ENCODE peak calls at places on chromosomes 7 and 10, in seven cellular contexts. F is GM13976, E is T-helper 17 cell, H is HFF-Myc, R is M059J, J is OCI-LY7, K is neural crest cell. Z is an unnamed sample.

GRCh38 chr10:113096111-113097045 is 146.3 kb downstream of the TCF7L2 start:
- DNase-seq in J (no peak), F (no peak), H (no peak), E (no peak), K (no peak), R (no peak), Z (no peak)

GRCh38 chr10:103254113-103254512 is 8.4 kb downstream of the RPEL1 start:
- DNase-seq in R (no peak), E (no peak), F (no peak), J (no peak), K (no peak), H (no peak), Z (no peak)

GRCh38 chr7:30034501-30034900 is 6.3 kb downstream of the PLEKHA8 start:
- DNase-seq in H (no peak), J (no peak), F (no peak), R (no peak), K (no peak), E (no peak), Z (no peak)

GRCh38 chr7:12436896-12437535 is 33.4 kb upstream of the VWDE start:
- DNase-seq in R (peak; percentile 57), E (no peak), K (no peak), F (no peak), H (no peak), J (peak; percentile 31), Z (no peak)

GRCh38 chr10:93469454-93469853 is 12.7 kb downstream of the MYOF start:
- DNase-seq in F (no peak), J (no peak), K (no peak), R (peak; percentile 93), H (no peak), E (no peak), Z (no peak)

GRCh38 chr10:52967806-52968795 is 195.5 kb upstream of the MBL2 start:
- DNase-seq in K (no peak), J (no peak), R (no peak), E (no peak), H (no peak), F (no peak), Z (no peak)

GRCh38 chr7:934469-935320 is 19.8 kb downstream of the ADAP1 start:
- DNase-seq in F (no peak), H (no peak), R (no peak), E (no peak), J (no peak), K (no peak), Z (peak; percentile 16)

GRCh38 chr7:76372984-76373833 is 14.4 kb upstream of the YWHAG start:
- DNase-seq in R (peak; percentile 74), E (no peak), H (no peak), J (no peak), F (no peak), K (no peak), Z (no peak)

GRCh38 chr10:91909178-91909677 is at the start of gene FGFBP3:
- DNase-seq in H (no peak), K (peak; percentile 60), F (peak; percentile 35), E (no peak), J (peak; percentile 16), R (peak; percentile 62), Z (peak; percentile 27)

GRCh38 chr7:46554688-46555422 is 633.8 kb upstream of the IGFBP3 start:
- DNase-seq in H (no peak), F (no peak), E (no peak), R (peak; percentile 85), J (no peak), K (no peak), Z (no peak)

GRCh38 chr10:110279062-110279986 is 25.4 kb downstream of the SMNDC1 start:
- DNase-seq in F (peak; percentile 45), K (peak; percentile 17), E (no peak), H (peak; percentile 40), R (peak; percentile 65), J (peak; percentile 73), Z (peak; percentile 9)

GRCh38 chr7:42925630-42926029 is 6.3 kb downstream of the PSMA2 start:
- DNase-seq in H (no peak), R (no peak), E (no peak), K (no peak), J (no peak), F (no peak), Z (no peak)

GRCh38 chr7:158541330-158542010 is 46.2 kb downstream of the PTPRN2 start:
- DNase-seq in K (no peak), R (peak; percentile 4), J (peak; percentile 81), E (no peak), H (no peak), F (peak; percentile 78), Z (peak; percentile 7)

GRCh38 chr7:10888861-10889260 is 84.8 kb upstream of the PHF14 start:
- DNase-seq in J (peak; percentile 2), E (no peak), R (no peak), H (no peak), F (peak; percentile 17), K (no peak), Z (no peak)

GRCh38 chr10:31582365-31583052 is 263.5 kb downstream of the ZEB1 start:
- DNase-seq in J (no peak), F (no peak), H (no peak), E (no peak), K (no peak), R (peak; percentile 40), Z (no peak)

GRCh38 chr7:17236603-17237002 is 61.8 kb upstream of the AHR start:
- DNase-seq in F (no peak), E (no peak), J (no peak), R (peak; percentile 58), K (no peak), H (no peak), Z (no peak)

GRCh38 chr7:50865450-50865849 is 82.8 kb upstream of the GRB10 start:
- DNase-seq in H (no peak), J (no peak), K (no peak), F (no peak), E (no peak), R (no peak), Z (no peak)

GRCh38 chr10:61795551-61795950 is 105.9 kb upstream of the ARID5B start:
- DNase-seq in J (no peak), H (no peak), F (no peak), E (no peak), R (no peak), K (no peak), Z (no peak)

GRCh38 chr10:91592282-91593020 is 40.4 kb downstream of the PPP1R3C start:
- DNase-seq in R (no peak), E (no peak), J (no peak), H (no peak), F (no peak), K (no peak), Z (no peak)

GRCh38 chr7:130369110-130369711 is 11.1 kb upstream of the CPA1 start:
- DNase-seq in R (peak; percentile 58), F (no peak), E (no peak), H (no peak), K (no peak), J (no peak), Z (no peak)

GRCh38 chr10:71084061-71084817 is 128.1 kb upstream of the UNC5B start:
- DNase-seq in J (no peak), R (no peak), F (peak; percentile 14), K (no peak), H (no peak), E (no peak), Z (peak; percentile 7)

GRCh38 chr7:6495597-6496262 is 48.0 kb upstream of the DAGLB start:
- DNase-seq in J (no peak), K (no peak), R (peak; percentile 21), F (no peak), E (no peak), H (no peak), Z (no peak)

GRCh38 chr10:5812283-5813090 is 747 bp downstream of the GDI2 start:
- DNase-seq in H (no peak), E (peak; percentile 29), F (peak; percentile 59), J (peak; percentile 72), K (peak; percentile 30), R (peak; percentile 15), Z (peak; percentile 7)

GRCh38 chr7:41201021-41201420 is 501.9 kb downstream of the INHBA start:
- DNase-seq in K (no peak), J (no peak), H (no peak), F (no peak), E (no peak), R (no peak), Z (no peak)

GRCh38 chr10:124476043-124476725 is 14.6 kb downstream of the LHPP start:
- DNase-seq in H (no peak), R (no peak), K (no peak), J (no peak), E (no peak), F (no peak), Z (no peak)

GRCh38 chr7:1284743-1285458 is 52.2 kb downstream of the UNCX start:
- DNase-seq in H (no peak), J (no peak), K (no peak), R (no peak), F (no peak), E (no peak), Z (no peak)

GRCh38 chr7:93178213-93178612 is 30.0 kb upstream of the SAMD9L start:
- DNase-seq in J (no peak), H (no peak), R (peak; percentile 51), K (no peak), E (no peak), F (no peak), Z (no peak)

GRCh38 chr10:4141471-4141870 is 356.5 kb upstream of the KLF6 start:
- DNase-seq in E (no peak), R (no peak), J (no peak), K (no peak), H (no peak), F (no peak), Z (no peak)

GRCh38 chr7:110909102-110909501 is 181.8 kb upstream of the LRRN3 start:
- DNase-seq in K (no peak), H (no peak), E (no peak), J (no peak), F (no peak), R (no peak), Z (no peak)